ENCODE peak calls at places on chromosomes 12 and 14, in nine cellular contexts. K is GM04504; U is natural killer cell treated with Interleukin-12 subunit alpha and Interleukin-12 subunit beta and Interleukin-15 and Interleukin-18, amount 100 ng/mL, for 72 hours; C is cerebellum; I is NCI-H446 treated with DMSO at 0.1 percent for 48 hours; W is stimulated activated CD4-positive, alpha-beta T cell treated with anti-CD3 and anti-CD28 coated beads, Interleukin-12 subunit alpha, Interleukin-12 subunit beta, amount 100 ng/mL, for 4 hours; B is DMS79; H is substantia nigra; J is putamen. E is an unnamed sample.

GRCh38 chr14:68554231-68554630 is 238.6 kb downstream of the ZFP36L1 start:
- DNase-seq in K (no peak), U (no peak), C (no peak), I (no peak), W (no peak), B (no peak), H (no peak), J (no peak), E (no peak)

GRCh38 chr12:48957141-48958048 is at the start of gene ARF3:
- DNase-seq in K (peak), U (peak), C (peak), I (peak), W (peak), B (peak), H (peak), J (peak), E (peak)

GRCh38 chr12:109827566-109828550 is 5.3 kb downstream of the TRPV4 start:
- DNase-seq in K (no peak), U (peak), C (no peak), I (no peak), W (no peak), B (no peak), H (peak), J (peak), E (no peak)

GRCh38 chr12:89863968-89864367 is 155.3 kb upstream of the ATP2B1 start:
- DNase-seq in K (no peak), U (no peak), C (no peak), I (no peak), W (no peak), B (no peak), H (no peak), J (no peak), E (no peak)

GRCh38 chr12:89373772-89374572 is 21.7 kb upstream of the DUSP6 start:
- DNase-seq in K (peak), U (no peak), C (no peak), I (no peak), W (no peak), B (no peak), H (no peak), J (peak), E (no peak)

GRCh38 chr12:41552507-41553047 is 364.5 kb downstream of the PDZRN4 start:
- DNase-seq in K (no peak), U (no peak), C (no peak), I (no peak), W (no peak), B (no peak), H (no peak), J (no peak), E (no peak)

GRCh38 chr14:104353921-104354701 is 215.7 kb downstream of the KIF26A start:
- DNase-seq in K (no peak), U (no peak), C (no peak), I (no peak), W (no peak), B (no peak), H (no peak), J (no peak), E (no peak)

GRCh38 chr14:32865827-32866376 is 72.8 kb upstream of the NPAS3 start:
- DNase-seq in K (no peak), U (no peak), C (no peak), I (no peak), W (no peak), B (no peak), H (no peak), J (no peak), E (no peak)

GRCh38 chr14:97138801-97139200 is 341.6 kb downstream of the VRK1 start:
- DNase-seq in K (no peak), U (no peak), C (no peak), I (no peak), W (no peak), B (no peak), H (no peak), J (no peak), E (no peak)

GRCh38 chr14:96363751-96364336 is 518 bp downstream of the GSKIP start:
- DNase-seq in K (peak), U (no peak), C (peak), I (no peak), W (peak), B (peak), H (no peak), J (peak), E (no peak)